ENCODE peak calls at places on chromosomes 4 and X, in seven cellular contexts. B is GM06990, V is Calu3, W is endothelial cell, N is colonic mucosa, Y is AG04449, H is omental fat pad. D is an unnamed sample.

GRCh38 chrX:133159205-133159604 is 58.9 kb downstream of the TFDP3 start:
- DNase-seq in V (no peak), N (peak; percentile 33), B (no peak), W (no peak), Y (no peak), H (no peak), D (no peak)

GRCh38 chrX:96147645-96148044 is 537.0 kb upstream of the DIAPH2 start:
- DNase-seq in W (no peak), B (no peak), H (no peak), V (no peak), Y (no peak), N (no peak), D (no peak)

GRCh38 chr4:18844726-18845125 is 823.2 kb upstream of the LCORL start:
- DNase-seq in V (no peak), B (no peak), W (no peak), N (no peak), Y (no peak), H (no peak), D (no peak)

GRCh38 chr4:161256716-161257115 is 907.1 kb downstream of the FSTL5 start:
- DNase-seq in B (no peak), Y (no peak), W (no peak), H (no peak), V (no peak), N (no peak), D (no peak)

GRCh38 chrX:48487362-48487785 is 11.4 kb downstream of the FTSJ1 start:
- DNase-seq in V (peak; percentile 86), N (no peak), Y (peak; percentile 85), B (no peak), H (no peak), W (no peak), D (no peak)

GRCh38 chr4:103996637-103997036 is 276.9 kb upstream of the TACR3 start:
- DNase-seq in Y (no peak), W (peak; percentile 11), B (no peak), V (peak; percentile 44), N (no peak), H (no peak), D (no peak)

GRCh38 chrX:136759968-136760367 is 20.8 kb downstream of the ARHGEF6 start:
- DNase-seq in W (no peak), Y (no peak), V (no peak), N (no peak), H (no peak), B (no peak), D (no peak)

GRCh38 chrX:154751121-154751668 is 318 bp upstream of the GAB3 start:
- DNase-seq in Y (no peak), V (no peak), W (no peak), H (no peak), N (no peak), B (peak; percentile 25), D (no peak)

GRCh38 chr4:125316391-125316780 is 1.6 kb downstream of the FAT4 start:
- DNase-seq in V (peak; percentile 45), N (peak; percentile 26), H (peak; percentile 27), Y (no peak), W (peak; percentile 25), B (peak; percentile 3), D (peak; percentile 4)

GRCh38 chrX:66919280-66919832 is 280.5 kb upstream of the EDA2R start:
- DNase-seq in H (no peak), W (no peak), Y (no peak), V (no peak), B (no peak), N (no peak), D (no peak)

GRCh38 chrX:129877401-129877800 is 28.6 kb upstream of the UTP14A start:
- DNase-seq in B (no peak), Y (no peak), H (no peak), W (no peak), V (no peak), N (no peak), D (no peak)

GRCh38 chrX:155028192-155028591 is 1.5 kb downstream of the FUNDC2 start:
- DNase-seq in V (no peak), W (no peak), N (no peak), Y (no peak), H (no peak), B (no peak), D (peak; percentile 14)

GRCh38 chrX:72260448-72260847 is 16.6 kb downstream of the RPS4X start:
- DNase-seq in Y (no peak), W (no peak), B (no peak), N (no peak), V (no peak), H (no peak), D (no peak)

GRCh38 chrX:119692241-119693031 is 532 bp downstream of the SEPTIN6 start:
- DNase-seq in N (peak; percentile 58), V (peak; percentile 21), W (peak; percentile 11), H (no peak), Y (no peak), B (peak; percentile 74), D (peak; percentile 72)

GRCh38 chrX:71282514-71283408 is 674 bp upstream of the NONO start:
- DNase-seq in Y (no peak), N (no peak), B (no peak), W (peak; percentile 4), V (no peak), H (no peak), D (peak; percentile 82)

GRCh38 chr4:139942284-139942683 is 211.7 kb downstream of the MAML3 start:
- DNase-seq in B (no peak), Y (no peak), H (no peak), W (no peak), N (no peak), V (no peak), D (no peak)

GRCh38 chrX:10190367-10190766 is 33.6 kb downstream of the CLCN4 start:
- DNase-seq in N (no peak), H (no peak), Y (no peak), W (no peak), V (peak; percentile 24), B (no peak), D (peak; percentile 20)

GRCh38 chr4:184958127-184958806 is 60.0 kb upstream of the HELT start:
- DNase-seq in W (no peak), B (no peak), Y (no peak), V (no peak), H (no peak), N (no peak), D (no peak)

GRCh38 chrX:63050225-63050624 is 300.9 kb downstream of the SPIN4 start:
- DNase-seq in V (no peak), N (no peak), Y (no peak), H (no peak), W (no peak), B (no peak), D (no peak)

GRCh38 chr4:159069922-159070321 is 33.0 kb upstream of the RAPGEF2 start:
- DNase-seq in H (no peak), N (no peak), Y (no peak), W (no peak), V (no peak), B (no peak), D (no peak)

GRCh38 chrX:129747533-129747932 is 8.8 kb downstream of the XPNPEP2 start:
- DNase-seq in W (no peak), V (no peak), Y (no peak), N (no peak), B (no peak), H (no peak), D (no peak)

GRCh38 chrX:118780509-118780908 is 43.1 kb upstream of the ZCCHC12 start:
- DNase-seq in V (no peak), W (no peak), N (no peak), H (no peak), B (no peak), Y (no peak), D (no peak)

GRCh38 chrX:102672876-102673275 is 21.6 kb downstream of the GPRASP1 start:
- DNase-seq in Y (no peak), B (no peak), V (no peak), H (no peak), W (no peak), N (no peak), D (no peak)

GRCh38 chr4:1239141-1239948 is 9.6 kb downstream of the CTBP1 start:
- DNase-seq in B (peak; percentile 13), Y (no peak), W (no peak), N (no peak), H (no peak), V (no peak), D (no peak)

GRCh38 chr4:113616443-113616842 is 145.1 kb downstream of the CAMK2D start:
- DNase-seq in N (no peak), Y (no peak), H (no peak), W (no peak), V (no peak), B (no peak), D (no peak)

GRCh38 chr4:150447356-150447755 is 134.6 kb upstream of the MAB21L2 start:
- DNase-seq in N (no peak), H (no peak), B (no peak), W (no peak), V (no peak), Y (no peak), D (no peak)

GRCh38 chr4:98728871-98729270 is 70.5 kb upstream of the TSPAN5 start:
- DNase-seq in W (no peak), H (no peak), Y (no peak), N (no peak), B (no peak), V (no peak), D (no peak)
- TF ChIP-seq CTCF in W (no peak), H (no peak), Y (no peak), N (no peak), B (no peak), V (no peak), D (no peak)

GRCh38 chr4:35925806-35926205 is 318.5 kb downstream of the ARAP2 start:
- DNase-seq in V (no peak), W (no peak), B (no peak), N (no peak), H (no peak), Y (no peak), D (peak; percentile 3)
- TF ChIP-seq CTCF in V (no peak), W (no peak), B (no peak), N (no peak), H (no peak), Y (no peak), D (no peak)

DNA sequence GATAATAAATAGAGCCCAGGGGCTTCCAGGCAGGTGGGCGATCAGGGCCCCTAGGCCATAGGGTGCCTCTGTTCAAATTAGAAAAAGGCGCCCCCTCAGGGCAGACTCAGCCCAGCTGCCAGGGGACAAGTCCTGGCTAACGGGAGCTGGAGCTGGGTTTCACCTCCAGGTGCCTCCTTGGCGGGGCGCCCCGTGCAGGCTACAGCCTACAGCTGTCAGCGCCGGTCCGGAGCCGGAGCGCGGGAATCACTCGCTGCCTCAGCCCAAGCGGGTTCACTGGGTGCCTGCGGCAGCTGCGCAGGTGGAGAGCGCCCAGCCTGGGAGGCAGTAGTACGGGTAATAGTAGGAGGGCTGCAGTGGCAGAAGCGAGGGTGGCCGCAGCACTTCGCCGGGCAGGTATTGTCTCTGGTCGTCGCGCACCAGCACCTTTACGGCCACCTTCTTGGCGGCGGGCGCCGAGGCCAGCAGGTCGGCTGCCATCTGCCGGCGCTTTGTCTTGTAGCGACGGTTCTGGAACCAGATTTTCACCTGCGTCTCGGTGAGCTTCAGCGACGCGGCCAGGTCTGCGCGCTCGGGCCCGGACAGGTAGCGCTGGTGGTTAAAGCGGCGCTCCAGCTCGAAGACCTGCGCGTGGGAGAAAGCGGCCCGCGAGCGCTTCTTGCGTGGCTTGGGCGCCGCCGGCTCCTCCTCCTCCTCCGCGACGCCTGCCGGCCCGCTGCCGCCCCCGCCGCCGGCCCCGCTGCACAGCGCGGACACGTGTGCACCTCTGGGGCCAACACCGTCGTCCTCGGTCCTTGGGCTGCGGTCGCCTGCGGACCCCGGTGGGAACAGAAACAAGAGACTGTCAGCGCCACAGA is 2.4 kb downstream of the NKX3-2 start:
- DNase-seq in N (peak; percentile 62), V (no peak), W (peak; percentile 40), B (no peak), H (no peak), Y (no peak), D (peak; percentile 56)
- TF ChIP-seq CTCF in N (peak; percentile 29), V (peak; percentile 4), W (peak; percentile 27), B (peak; percentile 38), H (no peak), Y (peak; percentile 27), D (peak; percentile 27)

GRCh38 chrX:150643271-150643670 is 49.9 kb upstream of the MTMR1 start:
- DNase-seq in W (no peak), H (no peak), Y (no peak), N (no peak), B (no peak), V (no peak), D (no peak)
- TF ChIP-seq CTCF in W (no peak), H (no peak), Y (no peak), N (no peak), B (no peak), V (no peak), D (peak; percentile 11)